ENCODE peak calls at places on chromosomes 13 and 19, in seven cellular contexts. R is HT-29; I is NCI-H2029 treated with DMSO at 0.1 percent for 48 hours; N is EH; Q is activated CD4-positive, alpha-beta T cell treated with anti-CD3 and anti-CD28 coated beads, Interleukin-2, amount 10 ng/mL, durations not matched to agents 7 days and 5 days; L is skeletal muscle cell; T is GM03348. X is an unnamed sample.

GRCh38 chr19:41591951-41592562 is 16.1 kb downstream of the CEACAM21 start:
- DNase-seq in R (no peak), I (no peak), N (no peak), Q (no peak), L (no peak), T (no peak), X (no peak)

GRCh38 chr13:90541346-90541745 is 806.1 kb upstream of the MIR17HG start:
- DNase-seq in R (no peak), I (no peak), N (no peak), Q (no peak), L (no peak), T (no peak), X (no peak)

GRCh38 chr19:6767081-6767356 is 216 bp downstream of the SH2D3A start:
- DNase-seq in R (no peak), I (no peak), N (no peak), Q (peak), L (no peak), T (no peak), X (peak)

GRCh38 chr13:49649244-49649962 is 21.1 kb downstream of the ARL11 start:
- DNase-seq in R (peak), I (no peak), N (peak), Q (no peak), L (peak), T (peak), X (peak)

GRCh38 chr13:67192751-67193150 is 37.4 kb downstream of the PCDH9 start:
- DNase-seq in R (no peak), I (no peak), N (no peak), Q (no peak), L (no peak), T (no peak), X (no peak)

GRCh38 chr13:110503037-110503901 is 58.3 kb downstream of the RAB20 start:
- DNase-seq in R (no peak), I (no peak), N (no peak), Q (no peak), L (no peak), T (no peak), X (no peak)

GRCh38 chr19:38683393-38684077 is 36.1 kb downstream of the ACTN4 start:
- DNase-seq in R (peak), I (peak), N (peak), Q (peak), L (peak), T (peak), X (peak)

GRCh38 chr13:100461309-100462035 is 127.1 kb downstream of the GGACT start:
- DNase-seq in R (no peak), I (no peak), N (no peak), Q (no peak), L (no peak), T (no peak), X (no peak)

GRCh38 chr19:50159078-50159477 is 4.0 kb downstream of the IZUMO2 start:
- DNase-seq in R (no peak), I (no peak), N (no peak), Q (no peak), L (no peak), T (no peak), X (no peak)

GRCh38 chr19:38661996-38662395 is 14.5 kb downstream of the ACTN4 start:
- DNase-seq in R (peak), I (peak), N (no peak), Q (no peak), L (no peak), T (no peak), X (peak)

GRCh38 chr13:51894239-51894638 is 32.5 kb downstream of the CCDC70 start:
- DNase-seq in R (no peak), I (no peak), N (peak), Q (no peak), L (no peak), T (no peak), X (no peak)

GRCh38 chr19:11558881-11559828 is at the start of gene ELOF1:
- DNase-seq in R (peak), I (peak), N (peak), Q (peak), L (peak), T (peak), X (peak)

GRCh38 chr13:46198794-46199193 is 12.9 kb upstream of the LRRC63 start:
- DNase-seq in R (no peak), I (no peak), N (no peak), Q (no peak), L (no peak), T (no peak), X (no peak)

GRCh38 chr19:33552928-33553279 is 31.3 kb upstream of the PEPD start:
- DNase-seq in R (no peak), I (no peak), N (no peak), Q (no peak), L (no peak), T (no peak), X (no peak)

GRCh38 chr13:113001251-113002140 is 32.5 kb downstream of the MCF2L start:
- DNase-seq in R (peak), I (no peak), N (peak), Q (no peak), L (peak), T (no peak), X (no peak)

GRCh38 chr13:26179344-26179743 is 42.8 kb downstream of the RNF6 start:
- DNase-seq in R (no peak), I (no peak), N (no peak), Q (no peak), L (no peak), T (no peak), X (no peak)

GRCh38 chr13:99653526-99653925 is 152.3 kb downstream of the TM9SF2 start:
- DNase-seq in R (no peak), I (no peak), N (no peak), Q (no peak), L (no peak), T (no peak), X (no peak)

GRCh38 chr19:40501599-40501998 is 34.8 kb downstream of the SPTBN4 start:
- DNase-seq in R (no peak), I (no peak), N (no peak), Q (no peak), L (no peak), T (no peak), X (no peak)

GRCh38 chr19:8612807-8613171 is 2.3 kb upstream of the ADAMTS10 start:
- DNase-seq in R (no peak), I (no peak), N (no peak), Q (no peak), L (no peak), T (no peak), X (no peak)

GRCh38 chr13:30869491-30869890 is 36.6 kb upstream of the MEDAG start:
- DNase-seq in R (peak), I (no peak), N (peak), Q (no peak), L (no peak), T (peak), X (no peak)

GRCh38 chr19:15238639-15239155 is 6.4 kb upstream of the EPHX3 start:
- DNase-seq in R (no peak), I (no peak), N (no peak), Q (no peak), L (no peak), T (no peak), X (no peak)

GRCh38 chr13:42110410-42111155 is 62.1 kb downstream of the DGKH start:
- DNase-seq in R (peak), I (no peak), N (peak), Q (peak), L (peak), T (peak), X (peak)

GRCh38 chr19:16463991-16464575 is 7.7 kb downstream of the EPS15L1 start:
- DNase-seq in R (no peak), I (no peak), N (peak), Q (no peak), L (no peak), T (no peak), X (no peak)